ENCODE peak calls at places on chromosomes 3 and 15, in seven cellular contexts. T is right cardiac atrium, Y is pancreas, S is gastroesophageal sphincter, E is mucosa of descending colon, J is upper lobe of right lung, X is heart left ventricle. I is an unnamed sample.

GRCh38 chr15:39213385-39213840 is 367.5 kb upstream of the THBS1 start:
- ATAC-seq in S (peak; percentile 22), X (peak; percentile 99), J (peak; percentile 88), E (no peak), T (peak; percentile 93), Y (no peak), I (peak; percentile 41)

GRCh38 chr3:161393803-161394202 is 22.5 kb upstream of the SPTSSB start:
- ATAC-seq in T (no peak), E (no peak), S (no peak), Y (no peak), X (no peak), J (no peak), I (no peak)

GRCh38 chr3:170327040-170327808 is 30.3 kb upstream of the SKIL start:
- ATAC-seq in E (no peak), X (no peak), J (no peak), S (no peak), Y (no peak), T (no peak), I (no peak)

GRCh38 chr3:63228677-63229076 is 49.4 kb upstream of the SYNPR start:
- ATAC-seq in T (peak; percentile 48), S (no peak), X (peak; percentile 50), E (peak; percentile 63), J (peak; percentile 68), Y (peak; percentile 86), I (no peak)

GRCh38 chr3:191170097-191170496 is 28.9 kb upstream of the OSTN start:
- ATAC-seq in S (no peak), E (no peak), T (peak; percentile 29), Y (no peak), J (no peak), X (peak; percentile 34), I (no peak)

GRCh38 chr3:189613122-189613521 is 18.1 kb upstream of the TP63 start:
- ATAC-seq in T (no peak), E (no peak), S (no peak), X (no peak), Y (no peak), J (no peak), I (no peak)

GRCh38 chr3:133734305-133734704 is 11.9 kb upstream of the TF start:
- ATAC-seq in S (no peak), Y (no peak), T (no peak), J (no peak), E (no peak), X (no peak), I (no peak)

GRCh38 chr3:79843180-79843579 is 75.4 kb upstream of the ROBO1 start:
- ATAC-seq in X (no peak), S (no peak), T (no peak), E (no peak), J (no peak), Y (no peak), I (no peak)

GRCh38 chr15:65044724-65045481 is at the start of gene SLC51B:
- ATAC-seq in J (peak; percentile 88), S (peak; percentile 84), E (peak; percentile 82), X (peak; percentile 86), Y (no peak), T (peak; percentile 75), I (peak; percentile 67)

GRCh38 chr15:69979783-69980182 is 117.9 kb downstream of the TLE3 start:
- ATAC-seq in S (no peak), J (no peak), E (peak; percentile 72), X (no peak), Y (no peak), T (no peak), I (peak; percentile 72)

GRCh38 chr3:22713936-22714335 is 489.2 kb upstream of the UBE2E2 start:
- ATAC-seq in S (peak; percentile 85), Y (no peak), X (peak; percentile 39), J (peak; percentile 86), E (peak; percentile 46), T (no peak), I (peak; percentile 96)

GRCh38 chr3:197430502-197430901 is 125.3 kb downstream of the BDH1 start:
- ATAC-seq in X (peak; percentile 28), T (no peak), Y (no peak), S (peak; percentile 52), J (no peak), E (no peak), I (no peak)

GRCh38 chr3:39110041-39110639 is 2.7 kb downstream of the TTC21A start:
- ATAC-seq in E (no peak), J (no peak), Y (no peak), X (no peak), T (no peak), S (no peak), I (no peak)

GRCh38 chr15:40511093-40511471 is 40.3 kb downstream of the CHST14 start:
- ATAC-seq in J (peak; percentile 7), Y (peak; percentile 12), S (peak; percentile 2), E (peak; percentile 43), T (no peak), X (peak; percentile 4), I (peak; percentile 56)

GRCh38 chr3:106578911-106579310 is 710.1 kb upstream of the CBLB start:
- ATAC-seq in Y (no peak), X (no peak), S (no peak), T (no peak), E (no peak), J (no peak), I (no peak)

GRCh38 chr3:16374047-16375019 is 109.3 kb downstream of the OXNAD1 start:
- ATAC-seq in S (no peak), E (peak; percentile 15), X (no peak), Y (no peak), J (peak; percentile 21), T (peak; percentile 15), I (peak; percentile 43)

GRCh38 chr3:186235554-186235953 is 126.5 kb downstream of the DGKG start:
- ATAC-seq in T (peak; percentile 22), E (no peak), Y (no peak), S (no peak), X (no peak), J (no peak), I (no peak)

GRCh38 chr15:81296673-81297072 is 27.3 kb downstream of the STARD5 start:
- ATAC-seq in Y (no peak), S (peak; percentile 32), X (peak; percentile 58), E (peak; percentile 71), J (peak; percentile 81), T (peak; percentile 54), I (peak; percentile 28)

GRCh38 chr3:78287085-78287484 is 1247.2 kb downstream of the ROBO2 start:
- ATAC-seq in E (no peak), X (no peak), S (no peak), Y (no peak), T (no peak), J (no peak), I (no peak)

I was measured in esophagus mucosa.